ENCODE peak calls at places on chromosome 14, in nine cellular contexts. One of them, this sample, is unnamed.

GRCh38 chr14:63893701-63894458 is 41.1 kb downstream of the SYNE2 start:
- DNase-seq in pancreas: no peak
- DNase-seq in cardiac fibroblast: peak
- DNase-seq in hepatocyte: peak
- DNase-seq in RWPE2: no peak
- DNase-seq in AG09309: peak
- DNase-seq in fibroblast of lung: peak
- DNase-seq in HepG2: no peak
- DNase-seq in PC-9: no peak
- DNase-seq in this sample: peak

GRCh38 chr14:54785111-54785777 is 117.4 kb downstream of the GCH1 start:
- DNase-seq in pancreas: no peak
- DNase-seq in cardiac fibroblast: no peak
- DNase-seq in hepatocyte: no peak
- DNase-seq in RWPE2: no peak
- DNase-seq in AG09309: no peak
- DNase-seq in fibroblast of lung: no peak
- DNase-seq in HepG2: no peak
- DNase-seq in PC-9: no peak
- DNase-seq in this sample: no peak

GRCh38 chr14:44847910-44848309 is 113.8 kb downstream of the KLHL28 start:
- DNase-seq in pancreas: no peak
- DNase-seq in cardiac fibroblast: peak
- DNase-seq in hepatocyte: no peak
- DNase-seq in RWPE2: no peak
- DNase-seq in AG09309: peak
- DNase-seq in fibroblast of lung: peak
- DNase-seq in HepG2: no peak
- DNase-seq in PC-9: no peak
- DNase-seq in this sample: no peak

GRCh38 chr14:103730490-103731035 is 15.0 kb downstream of the ZFYVE21 start:
- DNase-seq in pancreas: peak
- DNase-seq in cardiac fibroblast: peak
- DNase-seq in hepatocyte: no peak
- DNase-seq in RWPE2: no peak
- DNase-seq in AG09309: no peak
- DNase-seq in fibroblast of lung: peak
- DNase-seq in HepG2: no peak
- DNase-seq in PC-9: no peak
- DNase-seq in this sample: no peak

GRCh38 chr14:90661881-90662280 is 154.3 kb downstream of the TTC7B start:
- DNase-seq in pancreas: no peak
- DNase-seq in cardiac fibroblast: no peak
- DNase-seq in hepatocyte: no peak
- DNase-seq in RWPE2: no peak
- DNase-seq in AG09309: no peak
- DNase-seq in fibroblast of lung: no peak
- DNase-seq in HepG2: no peak
- DNase-seq in PC-9: no peak
- DNase-seq in this sample: no peak

GRCh38 chr14:77051101-77051500 is 22.6 kb upstream of the IRF2BPL start:
- DNase-seq in pancreas: no peak
- DNase-seq in cardiac fibroblast: no peak
- DNase-seq in hepatocyte: no peak
- DNase-seq in RWPE2: no peak
- DNase-seq in AG09309: no peak
- DNase-seq in fibroblast of lung: no peak
- DNase-seq in HepG2: no peak
- DNase-seq in PC-9: no peak
- DNase-seq in this sample: no peak

GRCh38 chr14:73223049-73223448 is 14.3 kb upstream of the PAPLN start:
- DNase-seq in pancreas: no peak
- DNase-seq in cardiac fibroblast: peak
- DNase-seq in hepatocyte: no peak
- DNase-seq in RWPE2: no peak
- DNase-seq in AG09309: no peak
- DNase-seq in fibroblast of lung: no peak
- DNase-seq in HepG2: no peak
- DNase-seq in PC-9: no peak
- DNase-seq in this sample: no peak

GRCh38 chr14:97210202-97210601 is 413.0 kb downstream of the VRK1 start:
- DNase-seq in pancreas: no peak
- DNase-seq in cardiac fibroblast: no peak
- DNase-seq in hepatocyte: no peak
- DNase-seq in RWPE2: no peak
- DNase-seq in AG09309: no peak
- DNase-seq in fibroblast of lung: no peak
- DNase-seq in HepG2: no peak
- DNase-seq in PC-9: no peak
- DNase-seq in this sample: no peak

GRCh38 chr14:49581961-49582210 is 4.3 kb downstream of the RPS29 start:
- DNase-seq in pancreas: no peak
- DNase-seq in cardiac fibroblast: no peak
- DNase-seq in hepatocyte: no peak
- DNase-seq in RWPE2: no peak
- DNase-seq in AG09309: no peak
- DNase-seq in fibroblast of lung: no peak
- DNase-seq in HepG2: no peak
- DNase-seq in PC-9: no peak
- DNase-seq in this sample: no peak

GRCh38 chr14:69259531-69260245 is at the start of gene GALNT16:
- DNase-seq in pancreas: peak
- DNase-seq in cardiac fibroblast: peak
- DNase-seq in hepatocyte: peak
- DNase-seq in RWPE2: no peak
- DNase-seq in AG09309: no peak
- DNase-seq in fibroblast of lung: peak
- DNase-seq in HepG2: no peak
- DNase-seq in PC-9: no peak
- DNase-seq in this sample: no peak
- TF ChIP-seq CTCF in pancreas: no peak
- TF ChIP-seq CTCF in cardiac fibroblast: no peak
- TF ChIP-seq CTCF in hepatocyte: peak
- TF ChIP-seq CTCF in RWPE2: no peak
- TF ChIP-seq CTCF in AG09309: peak
- TF ChIP-seq CTCF in fibroblast of lung: peak
- TF ChIP-seq CTCF in HepG2: no peak
- TF ChIP-seq CTCF in PC-9: no peak
- TF ChIP-seq CTCF in this sample: no peak

GRCh38 chr14:32940066-32940651 is 1.5 kb downstream of the NPAS3 start:
- DNase-seq in pancreas: no peak
- DNase-seq in cardiac fibroblast: peak
- DNase-seq in hepatocyte: no peak
- DNase-seq in RWPE2: no peak
- DNase-seq in AG09309: no peak
- DNase-seq in fibroblast of lung: peak
- DNase-seq in HepG2: no peak
- DNase-seq in PC-9: no peak
- DNase-seq in this sample: no peak

GRCh38 chr14:32939254-32940065 is 781 bp downstream of the NPAS3 start:
- DNase-seq in pancreas: peak
- DNase-seq in cardiac fibroblast: peak
- DNase-seq in hepatocyte: peak
- DNase-seq in RWPE2: no peak
- DNase-seq in AG09309: no peak
- DNase-seq in fibroblast of lung: peak
- DNase-seq in HepG2: no peak
- DNase-seq in PC-9: no peak
- DNase-seq in this sample: no peak

GRCh38 chr14:32941668-32942065 is 3.0 kb downstream of the NPAS3 start:
- DNase-seq in pancreas: no peak
- DNase-seq in cardiac fibroblast: no peak
- DNase-seq in hepatocyte: no peak
- DNase-seq in RWPE2: no peak
- DNase-seq in AG09309: no peak
- DNase-seq in fibroblast of lung: no peak
- DNase-seq in HepG2: no peak
- DNase-seq in PC-9: no peak
- DNase-seq in this sample: no peak

GRCh38 chr14:32938719-32939253 is at the start of gene NPAS3:
- DNase-seq in pancreas: peak
- DNase-seq in cardiac fibroblast: peak
- DNase-seq in hepatocyte: peak
- DNase-seq in RWPE2: no peak
- DNase-seq in AG09309: no peak
- DNase-seq in fibroblast of lung: peak
- DNase-seq in HepG2: no peak
- DNase-seq in PC-9: no peak
- DNase-seq in this sample: no peak

DNA sequence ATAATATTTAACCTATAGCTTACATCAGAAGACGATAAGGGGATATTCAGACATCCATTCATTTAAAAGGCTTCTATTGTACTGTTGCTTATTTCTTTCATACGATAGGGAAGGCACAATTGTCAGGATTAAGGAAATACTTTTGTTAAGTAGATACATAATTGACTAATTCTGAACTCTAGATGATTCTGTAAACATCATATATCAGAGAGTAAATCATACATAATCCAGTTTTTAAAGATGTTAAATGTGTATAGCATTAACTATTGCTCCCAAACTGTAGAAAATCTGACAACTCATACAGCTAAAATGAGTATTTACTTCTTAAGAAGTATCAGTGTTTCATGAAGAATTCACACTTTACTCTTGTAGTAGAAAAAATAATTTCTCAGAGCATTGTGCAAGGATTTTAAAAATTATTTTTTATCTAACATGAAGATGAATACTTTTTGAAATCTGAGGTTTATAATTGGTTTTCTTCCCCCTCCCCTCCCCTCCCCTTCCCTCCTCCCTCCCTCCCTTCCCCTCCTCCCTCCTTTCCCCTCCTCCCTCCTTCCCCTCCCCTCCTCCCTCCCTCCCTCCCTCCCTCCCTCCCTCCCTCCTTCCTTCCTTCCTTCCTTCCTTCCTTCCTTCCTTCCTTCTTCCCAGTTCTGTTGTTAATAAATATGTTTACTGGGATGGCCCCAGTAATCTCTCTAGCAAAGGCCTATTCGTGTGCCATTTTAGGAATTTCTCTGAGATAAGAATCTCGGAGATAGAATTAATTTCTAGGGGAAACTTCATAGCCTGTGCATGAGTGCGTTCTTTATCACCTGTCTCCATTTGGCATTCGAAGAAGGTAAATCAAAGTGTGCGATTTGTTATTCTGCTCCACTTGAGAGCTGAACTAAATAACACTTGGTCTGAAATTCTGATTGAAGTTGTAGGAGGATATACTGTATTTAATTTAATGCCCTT is 2.3 kb downstream of the NPAS3 start:
- DNase-seq in pancreas: no peak
- DNase-seq in cardiac fibroblast: no peak
- DNase-seq in hepatocyte: no peak
- DNase-seq in RWPE2: no peak
- DNase-seq in AG09309: no peak
- DNase-seq in fibroblast of lung: no peak
- DNase-seq in HepG2: no peak
- DNase-seq in PC-9: no peak
- DNase-seq in this sample: no peak
- H3K4me3 ChIP-seq in pancreas: no peak
- H3K4me3 ChIP-seq in cardiac fibroblast: no peak
- H3K4me3 ChIP-seq in hepatocyte: no peak
- H3K4me3 ChIP-seq in RWPE2: no peak
- H3K4me3 ChIP-seq in AG09309: no peak
- H3K4me3 ChIP-seq in fibroblast of lung: no peak
- H3K4me3 ChIP-seq in HepG2: no peak
- H3K4me3 ChIP-seq in PC-9: no peak
- H3K4me3 ChIP-seq in this sample: no peak

DNA sequence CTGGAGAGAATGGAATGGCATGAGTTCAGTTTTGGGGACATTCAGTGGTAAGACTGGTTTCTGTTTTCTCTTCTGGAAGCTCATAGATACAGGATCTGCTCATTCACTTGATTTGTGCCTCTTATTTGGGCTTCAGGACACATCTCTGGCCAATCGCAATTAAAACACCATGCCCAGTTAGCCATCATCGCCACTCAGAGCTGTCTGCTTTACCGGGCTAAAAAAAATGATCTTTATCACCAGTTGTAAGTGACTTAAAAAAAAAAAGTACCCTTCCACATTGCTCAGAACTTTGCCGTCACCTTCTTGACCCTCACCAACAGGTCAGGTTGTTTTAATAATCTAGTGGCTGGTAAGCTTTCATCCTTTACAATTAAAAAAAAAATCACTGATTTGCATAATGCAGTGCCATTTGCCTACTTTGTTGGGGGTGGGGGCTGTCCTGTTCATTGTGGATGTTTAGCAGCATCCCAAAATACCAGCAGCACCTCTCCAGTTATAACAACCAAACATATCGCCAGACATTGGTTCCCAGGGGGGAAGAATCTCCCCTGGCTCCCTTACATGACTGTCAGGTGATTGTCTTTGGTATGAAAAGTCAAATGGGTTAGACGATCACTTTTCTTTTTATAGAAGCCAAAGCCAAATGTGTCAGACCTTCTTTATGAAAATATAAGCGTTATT is 150.1 kb downstream of the PRKCH start:
- DNase-seq in pancreas: no peak
- DNase-seq in cardiac fibroblast: peak
- DNase-seq in hepatocyte: no peak
- DNase-seq in RWPE2: no peak
- DNase-seq in AG09309: no peak
- DNase-seq in fibroblast of lung: peak
- DNase-seq in HepG2: no peak
- DNase-seq in PC-9: no peak
- DNase-seq in this sample: no peak
- TF ChIP-seq CTCF in pancreas: no peak
- TF ChIP-seq CTCF in cardiac fibroblast: no peak
- TF ChIP-seq CTCF in hepatocyte: no peak
- TF ChIP-seq CTCF in RWPE2: no peak
- TF ChIP-seq CTCF in AG09309: no peak
- TF ChIP-seq CTCF in fibroblast of lung: no peak
- TF ChIP-seq CTCF in HepG2: no peak
- TF ChIP-seq CTCF in PC-9: no peak
- TF ChIP-seq CTCF in this sample: no peak

DNA sequence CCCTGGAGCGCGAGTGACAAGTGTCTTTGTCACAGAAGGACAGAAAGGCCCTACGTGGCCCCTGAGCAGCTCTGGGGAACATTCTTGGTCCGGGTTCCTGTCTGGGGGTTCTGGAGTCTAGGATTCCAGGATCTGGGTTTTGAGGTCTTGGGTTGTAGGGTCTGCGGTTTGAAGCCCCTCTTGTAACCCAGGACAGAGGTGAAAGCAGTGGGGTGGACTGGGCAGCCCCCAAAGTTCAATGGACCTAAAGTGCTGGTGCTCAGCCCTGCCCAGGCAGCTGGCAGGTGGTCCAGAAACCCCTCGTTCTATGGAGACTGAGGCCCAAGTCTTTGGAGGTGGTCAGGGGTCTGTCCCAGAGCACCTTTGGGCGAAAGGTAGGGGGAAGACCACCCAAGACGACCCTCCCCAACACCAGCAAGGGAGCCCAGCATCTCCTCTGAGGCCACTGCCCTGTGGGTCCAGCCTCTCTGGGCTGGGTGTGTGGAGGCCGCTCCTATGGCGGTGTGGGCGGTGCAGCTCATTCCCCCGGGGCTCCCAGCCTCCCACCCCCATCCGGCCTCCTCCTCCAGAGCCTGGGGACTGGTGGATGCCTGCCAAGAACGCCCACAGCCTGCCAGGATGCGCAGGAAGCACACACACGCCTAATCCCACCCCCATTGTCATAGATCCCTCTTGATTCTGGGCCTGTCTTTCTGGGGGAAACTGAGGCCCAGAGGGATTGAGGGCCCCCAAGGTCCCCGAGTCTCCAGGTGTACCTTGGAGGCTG is 30.2 kb upstream of the ANKRD9 start:
- DNase-seq in pancreas: no peak
- DNase-seq in cardiac fibroblast: peak
- DNase-seq in hepatocyte: peak
- DNase-seq in RWPE2: no peak
- DNase-seq in AG09309: no peak
- DNase-seq in fibroblast of lung: peak
- DNase-seq in HepG2: peak
- DNase-seq in PC-9: no peak
- DNase-seq in this sample: no peak
- H3K4me3 ChIP-seq in pancreas: no peak
- H3K4me3 ChIP-seq in cardiac fibroblast: no peak
- H3K4me3 ChIP-seq in hepatocyte: no peak
- H3K4me3 ChIP-seq in RWPE2: no peak
- H3K4me3 ChIP-seq in AG09309: no peak
- H3K4me3 ChIP-seq in fibroblast of lung: no peak
- H3K4me3 ChIP-seq in HepG2: peak
- H3K4me3 ChIP-seq in PC-9: no peak
- H3K4me3 ChIP-seq in this sample: no peak

This sample was measured in LNCaP clone FGC.